ENCODE peak calls at places on chromosomes 4 and X, in four cellular contexts. C, U, D and Y are unnamed samples.

GRCh38 chr4:129350800-129351199 is 254.8 kb downstream of the C4orf33 start:
- DNase-seq in C (no peak), D (no peak), U (no peak), Y (peak; percentile 4)

GRCh38 chrX:28542791-28543190 is 44.5 kb upstream of the IL1RAPL1 start:
- DNase-seq in U (no peak), D (no peak), C (no peak), Y (no peak)

GRCh38 chr4:11623726-11624037 is 195.0 kb upstream of the HS3ST1 start:
- DNase-seq in C (no peak), U (peak; percentile 68), D (no peak), Y (peak; percentile 29)

GRCh38 chr4:160009656-160010493 is 907.0 kb downstream of the RAPGEF2 start:
- DNase-seq in U (no peak), C (no peak), D (no peak), Y (no peak)

GRCh38 chr4:23972805-23973204 is 83.0 kb upstream of the PPARGC1A start:
- DNase-seq in D (no peak), C (no peak), U (no peak), Y (no peak)

GRCh38 chr4:186902361-186902760 is 178.7 kb upstream of the FAT1 start:
- DNase-seq in C (no peak), D (no peak), U (no peak), Y (no peak)

GRCh38 chrX:24245201-24245600 is 68.7 kb downstream of the SUPT20HL2 start:
- DNase-seq in U (no peak), D (no peak), C (no peak), Y (no peak)

GRCh38 chrX:120727503-120727902 is 97.6 kb upstream of the C1GALT1C1 start:
- DNase-seq in D (no peak), U (no peak), C (no peak), Y (no peak)

GRCh38 chr4:336099-336892 is 1.3 kb upstream of the ZNF141 start:
- DNase-seq in D (no peak), U (peak; percentile 16), C (no peak), Y (no peak)

GRCh38 chr4:14446311-14446710 is 556.0 kb upstream of the CPEB2 start:
- DNase-seq in U (no peak), C (no peak), D (no peak), Y (no peak)

GRCh38 chrX:30751497-30751896 is 98.3 kb downstream of the GK start:
- DNase-seq in D (no peak), C (no peak), U (no peak), Y (no peak)

GRCh38 chr4:81504685-81505598 is 33.2 kb upstream of the RASGEF1B start:
- DNase-seq in C (peak; percentile 48), D (peak; percentile 48), U (peak; percentile 2), Y (no peak)

GRCh38 chr4:153541426-153542096 is 75.4 kb downstream of the TMEM131L start:
- DNase-seq in C (no peak), U (no peak), D (peak; percentile 32), Y (no peak)

GRCh38 chr4:56817840-56818491 is 3.5 kb downstream of the SPINK2 start:
- DNase-seq in D (peak; percentile 8), U (no peak), C (no peak), Y (no peak)